ENCODE peak calls at places on chromosome 11, in nine cellular contexts. One of them, this sample, is unnamed.
A peak's percentile ranks its signal among the peaks of the same experiment; 100 is the strongest.

GRCh38 chr11:3074912-3075589 is 17.8 kb upstream of the CARS1 start:
- DNase-seq in neuronal stem cell: no peak
- DNase-seq in SW480: no peak
- DNase-seq in stimulated activated CD8-positive, alpha-beta memory T cell treated with anti-CD3 and anti-CD28 coated beads, Interleukin-2, amount 100 ng/mL, for 1 hour: no peak
- DNase-seq in transverse colon: peak; percentile 48
- DNase-seq in fibroblast of lung: no peak
- DNase-seq in kidney glomerular epithelial cell: peak; percentile 5
- DNase-seq in effector memory CD4-positive, alpha-beta T cell: no peak
- DNase-seq in colonic mucosa: peak; percentile 65
- DNase-seq in this sample: no peak

GRCh38 chr11:62108017-62108750 is 15.6 kb upstream of the INCENP start:
- DNase-seq in neuronal stem cell: peak; percentile 61
- DNase-seq in SW480: peak; percentile 78
- DNase-seq in stimulated activated CD8-positive, alpha-beta memory T cell treated with anti-CD3 and anti-CD28 coated beads, Interleukin-2, amount 100 ng/mL, for 1 hour: no peak
- DNase-seq in transverse colon: no peak
- DNase-seq in fibroblast of lung: peak; percentile 62
- DNase-seq in kidney glomerular epithelial cell: peak; percentile 40
- DNase-seq in effector memory CD4-positive, alpha-beta T cell: peak; percentile 31
- DNase-seq in colonic mucosa: no peak
- DNase-seq in this sample: peak; percentile 60

GRCh38 chr11:2794419-2794795 is 91.2 kb downstream of the CDKN1C start:
- DNase-seq in neuronal stem cell: no peak
- DNase-seq in SW480: no peak
- DNase-seq in stimulated activated CD8-positive, alpha-beta memory T cell treated with anti-CD3 and anti-CD28 coated beads, Interleukin-2, amount 100 ng/mL, for 1 hour: no peak
- DNase-seq in transverse colon: no peak
- DNase-seq in fibroblast of lung: no peak
- DNase-seq in kidney glomerular epithelial cell: no peak
- DNase-seq in effector memory CD4-positive, alpha-beta T cell: no peak
- DNase-seq in colonic mucosa: no peak
- DNase-seq in this sample: no peak

GRCh38 chr11:1077417-1078119 is 2.9 kb downstream of the MUC2 start:
- DNase-seq in neuronal stem cell: no peak
- DNase-seq in SW480: no peak
- DNase-seq in stimulated activated CD8-positive, alpha-beta memory T cell treated with anti-CD3 and anti-CD28 coated beads, Interleukin-2, amount 100 ng/mL, for 1 hour: no peak
- DNase-seq in transverse colon: no peak
- DNase-seq in fibroblast of lung: no peak
- DNase-seq in kidney glomerular epithelial cell: no peak
- DNase-seq in effector memory CD4-positive, alpha-beta T cell: no peak
- DNase-seq in colonic mucosa: no peak
- DNase-seq in this sample: no peak

GRCh38 chr11:57275582-57275981 is 38.5 kb upstream of the APLNR start:
- DNase-seq in neuronal stem cell: no peak
- DNase-seq in SW480: no peak
- DNase-seq in stimulated activated CD8-positive, alpha-beta memory T cell treated with anti-CD3 and anti-CD28 coated beads, Interleukin-2, amount 100 ng/mL, for 1 hour: no peak
- DNase-seq in transverse colon: no peak
- DNase-seq in fibroblast of lung: peak; percentile 20
- DNase-seq in kidney glomerular epithelial cell: no peak
- DNase-seq in effector memory CD4-positive, alpha-beta T cell: no peak
- DNase-seq in colonic mucosa: no peak
- DNase-seq in this sample: no peak

GRCh38 chr11:100849009-100849913 is 162.2 kb downstream of the ARHGAP42 start:
- DNase-seq in neuronal stem cell: no peak
- DNase-seq in SW480: no peak
- DNase-seq in stimulated activated CD8-positive, alpha-beta memory T cell treated with anti-CD3 and anti-CD28 coated beads, Interleukin-2, amount 100 ng/mL, for 1 hour: no peak
- DNase-seq in transverse colon: no peak
- DNase-seq in fibroblast of lung: peak; percentile 83
- DNase-seq in kidney glomerular epithelial cell: no peak
- DNase-seq in effector memory CD4-positive, alpha-beta T cell: no peak
- DNase-seq in colonic mucosa: no peak
- DNase-seq in this sample: no peak

GRCh38 chr11:35662061-35662648 is 420 bp upstream of the TRIM44 start:
- DNase-seq in neuronal stem cell: no peak
- DNase-seq in SW480: peak; percentile 41
- DNase-seq in stimulated activated CD8-positive, alpha-beta memory T cell treated with anti-CD3 and anti-CD28 coated beads, Interleukin-2, amount 100 ng/mL, for 1 hour: no peak
- DNase-seq in transverse colon: peak; percentile 19
- DNase-seq in fibroblast of lung: no peak
- DNase-seq in kidney glomerular epithelial cell: no peak
- DNase-seq in effector memory CD4-positive, alpha-beta T cell: peak; percentile 49
- DNase-seq in colonic mucosa: no peak
- DNase-seq in this sample: peak; percentile 29

GRCh38 chr11:111541209-111542061 is 915 bp downstream of the LAYN start:
- DNase-seq in neuronal stem cell: peak; percentile 9
- DNase-seq in SW480: no peak
- DNase-seq in stimulated activated CD8-positive, alpha-beta memory T cell treated with anti-CD3 and anti-CD28 coated beads, Interleukin-2, amount 100 ng/mL, for 1 hour: no peak
- DNase-seq in transverse colon: peak; percentile 21
- DNase-seq in fibroblast of lung: peak; percentile 94
- DNase-seq in kidney glomerular epithelial cell: peak; percentile 53
- DNase-seq in effector memory CD4-positive, alpha-beta T cell: no peak
- DNase-seq in colonic mucosa: peak; percentile 20
- DNase-seq in this sample: peak; percentile 29

GRCh38 chr11:27227744-27228143 is 135.3 kb downstream of the CCDC34 start:
- DNase-seq in neuronal stem cell: no peak
- DNase-seq in SW480: no peak
- DNase-seq in stimulated activated CD8-positive, alpha-beta memory T cell treated with anti-CD3 and anti-CD28 coated beads, Interleukin-2, amount 100 ng/mL, for 1 hour: no peak
- DNase-seq in transverse colon: no peak
- DNase-seq in fibroblast of lung: no peak
- DNase-seq in kidney glomerular epithelial cell: no peak
- DNase-seq in effector memory CD4-positive, alpha-beta T cell: no peak
- DNase-seq in colonic mucosa: no peak
- DNase-seq in this sample: no peak

GRCh38 chr11:125494987-125495725 is 909 bp downstream of the FEZ1 start:
- DNase-seq in neuronal stem cell: peak; percentile 53
- DNase-seq in SW480: no peak
- DNase-seq in stimulated activated CD8-positive, alpha-beta memory T cell treated with anti-CD3 and anti-CD28 coated beads, Interleukin-2, amount 100 ng/mL, for 1 hour: no peak
- DNase-seq in transverse colon: no peak
- DNase-seq in fibroblast of lung: peak; percentile 48
- DNase-seq in kidney glomerular epithelial cell: peak; percentile 29
- DNase-seq in effector memory CD4-positive, alpha-beta T cell: no peak
- DNase-seq in colonic mucosa: peak; percentile 23
- DNase-seq in this sample: peak; percentile 66

GRCh38 chr11:2310073-2310785 is 8.4 kb downstream of the TSPAN32 start:
- DNase-seq in neuronal stem cell: no peak
- DNase-seq in SW480: no peak
- DNase-seq in stimulated activated CD8-positive, alpha-beta memory T cell treated with anti-CD3 and anti-CD28 coated beads, Interleukin-2, amount 100 ng/mL, for 1 hour: no peak
- DNase-seq in transverse colon: no peak
- DNase-seq in fibroblast of lung: no peak
- DNase-seq in kidney glomerular epithelial cell: no peak
- DNase-seq in effector memory CD4-positive, alpha-beta T cell: no peak
- DNase-seq in colonic mucosa: no peak
- DNase-seq in this sample: no peak

GRCh38 chr11:10452211-10452767 is 2.8 kb upstream of the AMPD3 start:
- DNase-seq in neuronal stem cell: no peak
- DNase-seq in SW480: no peak
- DNase-seq in stimulated activated CD8-positive, alpha-beta memory T cell treated with anti-CD3 and anti-CD28 coated beads, Interleukin-2, amount 100 ng/mL, for 1 hour: no peak
- DNase-seq in transverse colon: no peak
- DNase-seq in fibroblast of lung: no peak
- DNase-seq in kidney glomerular epithelial cell: no peak
- DNase-seq in effector memory CD4-positive, alpha-beta T cell: no peak
- DNase-seq in colonic mucosa: peak; percentile 34
- DNase-seq in this sample: peak; percentile 81

GRCh38 chr11:126132319-126132718 is 69.7 kb upstream of the CDON start:
- DNase-seq in neuronal stem cell: no peak
- DNase-seq in SW480: peak; percentile 41
- DNase-seq in stimulated activated CD8-positive, alpha-beta memory T cell treated with anti-CD3 and anti-CD28 coated beads, Interleukin-2, amount 100 ng/mL, for 1 hour: no peak
- DNase-seq in transverse colon: no peak
- DNase-seq in fibroblast of lung: peak; percentile 87
- DNase-seq in kidney glomerular epithelial cell: no peak
- DNase-seq in effector memory CD4-positive, alpha-beta T cell: no peak
- DNase-seq in colonic mucosa: no peak
- DNase-seq in this sample: no peak

GRCh38 chr11:69403556-69404215 is 77.8 kb upstream of the LINC01488 start:
- DNase-seq in neuronal stem cell: no peak
- DNase-seq in SW480: no peak
- DNase-seq in stimulated activated CD8-positive, alpha-beta memory T cell treated with anti-CD3 and anti-CD28 coated beads, Interleukin-2, amount 100 ng/mL, for 1 hour: no peak
- DNase-seq in transverse colon: no peak
- DNase-seq in fibroblast of lung: peak; percentile 52
- DNase-seq in kidney glomerular epithelial cell: no peak
- DNase-seq in effector memory CD4-positive, alpha-beta T cell: no peak
- DNase-seq in colonic mucosa: no peak
- DNase-seq in this sample: no peak

This sample was measured in putamen.